ENCODE peak calls at places on chromosomes 16 and 17, in five cellular contexts. One of them, this sample, is unnamed.

GRCh38 chr17:72448019-72448418 is 327.2 kb downstream of the SOX9 start:
- DNase-seq in breast epithelium: no peak
- DNase-seq in activated CD4-positive, alpha-beta T cell treated with anti-CD3 and anti-CD28 coated beads, Interleukin-2, amount 10 ng/mL, durations not matched to agents 7 days and 5 days: no peak
- DNase-seq in GDM1: no peak
- DNase-seq in SW 1271: no peak
- DNase-seq in this sample: no peak

GRCh38 chr17:82031303-82031884 is at the start of gene RAC3:
- DNase-seq in GDM1: peak
- DNase-seq in activated CD4-positive, alpha-beta T cell treated with anti-CD3 and anti-CD28 coated beads, Interleukin-2, amount 10 ng/mL, durations not matched to agents 7 days and 5 days: no peak
- DNase-seq in breast epithelium: no peak
- DNase-seq in SW 1271: no peak
- DNase-seq in this sample: no peak

GRCh38 chr16:69311533-69312388 is 611 bp downstream of the VPS4A start:
- DNase-seq in GDM1: no peak
- DNase-seq in SW 1271: no peak
- DNase-seq in breast epithelium: peak
- DNase-seq in activated CD4-positive, alpha-beta T cell treated with anti-CD3 and anti-CD28 coated beads, Interleukin-2, amount 10 ng/mL, durations not matched to agents 7 days and 5 days: peak
- DNase-seq in this sample: peak

GRCh38 chr16:87895641-87896141 is 26.4 kb upstream of the SLC7A5 start:
- DNase-seq in activated CD4-positive, alpha-beta T cell treated with anti-CD3 and anti-CD28 coated beads, Interleukin-2, amount 10 ng/mL, durations not matched to agents 7 days and 5 days: peak
- DNase-seq in GDM1: peak
- DNase-seq in SW 1271: no peak
- DNase-seq in breast epithelium: no peak
- DNase-seq in this sample: peak

GRCh38 chr16:4217246-4218131 is 24.4 kb downstream of the SRL start:
- DNase-seq in activated CD4-positive, alpha-beta T cell treated with anti-CD3 and anti-CD28 coated beads, Interleukin-2, amount 10 ng/mL, durations not matched to agents 7 days and 5 days: no peak
- DNase-seq in GDM1: no peak
- DNase-seq in SW 1271: no peak
- DNase-seq in breast epithelium: no peak
- DNase-seq in this sample: no peak

GRCh38 chr17:32486701-32487459 is at the start of gene CDK5R1:
- DNase-seq in activated CD4-positive, alpha-beta T cell treated with anti-CD3 and anti-CD28 coated beads, Interleukin-2, amount 10 ng/mL, durations not matched to agents 7 days and 5 days: peak
- DNase-seq in GDM1: peak
- DNase-seq in breast epithelium: no peak
- DNase-seq in SW 1271: no peak
- DNase-seq in this sample: peak

GRCh38 chr16:70772493-70772892 is 28.5 kb downstream of the VAC14 start:
- DNase-seq in SW 1271: no peak
- DNase-seq in breast epithelium: no peak
- DNase-seq in activated CD4-positive, alpha-beta T cell treated with anti-CD3 and anti-CD28 coated beads, Interleukin-2, amount 10 ng/mL, durations not matched to agents 7 days and 5 days: no peak
- DNase-seq in GDM1: no peak
- DNase-seq in this sample: no peak

GRCh38 chr16:87202346-87202745 is 114.8 kb downstream of the C16orf95 start:
- DNase-seq in SW 1271: no peak
- DNase-seq in GDM1: no peak
- DNase-seq in activated CD4-positive, alpha-beta T cell treated with anti-CD3 and anti-CD28 coated beads, Interleukin-2, amount 10 ng/mL, durations not matched to agents 7 days and 5 days: no peak
- DNase-seq in breast epithelium: no peak
- DNase-seq in this sample: no peak

GRCh38 chr17:11492511-11492910 is 105.8 kb upstream of the DNAH9 start:
- DNase-seq in breast epithelium: no peak
- DNase-seq in SW 1271: no peak
- DNase-seq in GDM1: no peak
- DNase-seq in activated CD4-positive, alpha-beta T cell treated with anti-CD3 and anti-CD28 coated beads, Interleukin-2, amount 10 ng/mL, durations not matched to agents 7 days and 5 days: no peak
- DNase-seq in this sample: no peak

GRCh38 chr16:57084257-57084770 is 8.1 kb upstream of the CPNE2 start:
- DNase-seq in activated CD4-positive, alpha-beta T cell treated with anti-CD3 and anti-CD28 coated beads, Interleukin-2, amount 10 ng/mL, durations not matched to agents 7 days and 5 days: peak
- DNase-seq in SW 1271: no peak
- DNase-seq in GDM1: peak
- DNase-seq in breast epithelium: peak
- DNase-seq in this sample: peak

GRCh38 chr17:34167359-34167758 is 87.7 kb upstream of the CCL2 start:
- DNase-seq in SW 1271: no peak
- DNase-seq in breast epithelium: no peak
- DNase-seq in activated CD4-positive, alpha-beta T cell treated with anti-CD3 and anti-CD28 coated beads, Interleukin-2, amount 10 ng/mL, durations not matched to agents 7 days and 5 days: no peak
- DNase-seq in GDM1: no peak
- DNase-seq in this sample: no peak

GRCh38 chr16:53893731-53894435 is 189.9 kb downstream of the FTO start:
- DNase-seq in SW 1271: no peak
- DNase-seq in activated CD4-positive, alpha-beta T cell treated with anti-CD3 and anti-CD28 coated beads, Interleukin-2, amount 10 ng/mL, durations not matched to agents 7 days and 5 days: no peak
- DNase-seq in GDM1: no peak
- DNase-seq in breast epithelium: peak
- DNase-seq in this sample: no peak

GRCh38 chr16:85448557-85449194 is 164.4 kb upstream of the GSE1 start:
- DNase-seq in activated CD4-positive, alpha-beta T cell treated with anti-CD3 and anti-CD28 coated beads, Interleukin-2, amount 10 ng/mL, durations not matched to agents 7 days and 5 days: peak
- DNase-seq in GDM1: peak
- DNase-seq in breast epithelium: no peak
- DNase-seq in SW 1271: no peak
- DNase-seq in this sample: peak

GRCh38 chr17:75844530-75845057 is 390 bp upstream of the UNC13D start:
- DNase-seq in SW 1271: no peak
- DNase-seq in activated CD4-positive, alpha-beta T cell treated with anti-CD3 and anti-CD28 coated beads, Interleukin-2, amount 10 ng/mL, durations not matched to agents 7 days and 5 days: no peak
- DNase-seq in GDM1: no peak
- DNase-seq in breast epithelium: peak
- DNase-seq in this sample: no peak

GRCh38 chr17:61487668-61488595 is 35.7 kb downstream of the TBX4 start:
- DNase-seq in breast epithelium: no peak
- DNase-seq in GDM1: no peak
- DNase-seq in SW 1271: no peak
- DNase-seq in activated CD4-positive, alpha-beta T cell treated with anti-CD3 and anti-CD28 coated beads, Interleukin-2, amount 10 ng/mL, durations not matched to agents 7 days and 5 days: no peak
- DNase-seq in this sample: no peak

GRCh38 chr17:67218385-67218950 is 26.5 kb downstream of the HELZ start:
- DNase-seq in SW 1271: no peak
- DNase-seq in GDM1: no peak
- DNase-seq in activated CD4-positive, alpha-beta T cell treated with anti-CD3 and anti-CD28 coated beads, Interleukin-2, amount 10 ng/mL, durations not matched to agents 7 days and 5 days: no peak
- DNase-seq in breast epithelium: no peak
- DNase-seq in this sample: no peak

GRCh38 chr17:83199500-83200201 is 120.2 kb downstream of the METRNL start:
- DNase-seq in SW 1271: no peak
- DNase-seq in activated CD4-positive, alpha-beta T cell treated with anti-CD3 and anti-CD28 coated beads, Interleukin-2, amount 10 ng/mL, durations not matched to agents 7 days and 5 days: peak
- DNase-seq in GDM1: peak
- DNase-seq in breast epithelium: peak
- DNase-seq in this sample: peak

GRCh38 chr16:27820646-27821345 is 242.7 kb downstream of the GSG1L start:
- DNase-seq in SW 1271: no peak
- DNase-seq in breast epithelium: no peak
- DNase-seq in GDM1: no peak
- DNase-seq in activated CD4-positive, alpha-beta T cell treated with anti-CD3 and anti-CD28 coated beads, Interleukin-2, amount 10 ng/mL, durations not matched to agents 7 days and 5 days: no peak
- DNase-seq in this sample: no peak

GRCh38 chr17:21677126-21677910 is 15.0 kb upstream of the KCNJ18 start:
- DNase-seq in SW 1271: no peak
- DNase-seq in breast epithelium: no peak
- DNase-seq in GDM1: no peak
- DNase-seq in activated CD4-positive, alpha-beta T cell treated with anti-CD3 and anti-CD28 coated beads, Interleukin-2, amount 10 ng/mL, durations not matched to agents 7 days and 5 days: no peak
- DNase-seq in this sample: no peak

GRCh38 chr16:20166531-20167235 is 93.0 kb upstream of the GPR139 start:
- DNase-seq in breast epithelium: no peak
- DNase-seq in GDM1: no peak
- DNase-seq in SW 1271: no peak
- DNase-seq in activated CD4-positive, alpha-beta T cell treated with anti-CD3 and anti-CD28 coated beads, Interleukin-2, amount 10 ng/mL, durations not matched to agents 7 days and 5 days: no peak
- DNase-seq in this sample: no peak

GRCh38 chr17:76678330-76678729 is 32.4 kb downstream of the MXRA7 start:
- DNase-seq in SW 1271: no peak
- DNase-seq in activated CD4-positive, alpha-beta T cell treated with anti-CD3 and anti-CD28 coated beads, Interleukin-2, amount 10 ng/mL, durations not matched to agents 7 days and 5 days: peak
- DNase-seq in breast epithelium: no peak
- DNase-seq in GDM1: no peak
- DNase-seq in this sample: no peak

GRCh38 chr16:51085271-51085670 is 65.8 kb downstream of the SALL1 start:
- DNase-seq in GDM1: no peak
- DNase-seq in SW 1271: no peak
- DNase-seq in activated CD4-positive, alpha-beta T cell treated with anti-CD3 and anti-CD28 coated beads, Interleukin-2, amount 10 ng/mL, durations not matched to agents 7 days and 5 days: no peak
- DNase-seq in breast epithelium: no peak
- DNase-seq in this sample: no peak

GRCh38 chr17:57668332-57668731 is 76.8 kb downstream of the CCDC182 start:
- DNase-seq in GDM1: no peak
- DNase-seq in SW 1271: no peak
- DNase-seq in breast epithelium: peak
- DNase-seq in activated CD4-positive, alpha-beta T cell treated with anti-CD3 and anti-CD28 coated beads, Interleukin-2, amount 10 ng/mL, durations not matched to agents 7 days and 5 days: no peak
- DNase-seq in this sample: no peak

GRCh38 chr16:49617016-49617569 is 238.8 kb downstream of the ZNF423 start:
- DNase-seq in SW 1271: no peak
- DNase-seq in activated CD4-positive, alpha-beta T cell treated with anti-CD3 and anti-CD28 coated beads, Interleukin-2, amount 10 ng/mL, durations not matched to agents 7 days and 5 days: no peak
- DNase-seq in GDM1: no peak
- DNase-seq in breast epithelium: no peak
- DNase-seq in this sample: no peak

GRCh38 chr16:67186550-67186950 is 2.8 kb upstream of the MATCAP1 start:
- DNase-seq in GDM1: no peak
- DNase-seq in SW 1271: no peak
- DNase-seq in activated CD4-positive, alpha-beta T cell treated with anti-CD3 and anti-CD28 coated beads, Interleukin-2, amount 10 ng/mL, durations not matched to agents 7 days and 5 days: no peak
- DNase-seq in breast epithelium: no peak
- DNase-seq in this sample: no peak

GRCh38 chr17:61928101-61928436 is 287 bp upstream of the INTS2 start:
- DNase-seq in activated CD4-positive, alpha-beta T cell treated with anti-CD3 and anti-CD28 coated beads, Interleukin-2, amount 10 ng/mL, durations not matched to agents 7 days and 5 days: no peak
- DNase-seq in SW 1271: no peak
- DNase-seq in GDM1: no peak
- DNase-seq in breast epithelium: no peak
- DNase-seq in this sample: no peak